ENCODE peak calls at places on chromosome 2, in five cellular contexts. One of them, this sample, is unnamed.

GRCh38 chr2:227310756-227311110 is 14.3 kb upstream of the MFF start:
- DNase-seq in upper lobe of right lung: no peak
- DNase-seq in pancreas: no peak
- DNase-seq in IMR-90: no peak
- DNase-seq in OCI-LY7: no peak
- DNase-seq in this sample: no peak

GRCh38 chr2:177080746-177081145 is 131.8 kb upstream of the HNRNPA3 start:
- DNase-seq in upper lobe of right lung: no peak
- DNase-seq in pancreas: no peak
- DNase-seq in IMR-90: no peak
- DNase-seq in OCI-LY7: no peak
- DNase-seq in this sample: no peak

GRCh38 chr2:236158969-236159777 is 9.0 kb downstream of the GBX2 start:
- DNase-seq in upper lobe of right lung: peak; percentile 53
- DNase-seq in pancreas: no peak
- DNase-seq in IMR-90: no peak
- DNase-seq in OCI-LY7: no peak
- DNase-seq in this sample: peak; percentile 68

GRCh38 chr2:237581751-237582746 is 8.5 kb downstream of the RAB17 start:
- DNase-seq in upper lobe of right lung: peak; percentile 67
- DNase-seq in pancreas: peak; percentile 57
- DNase-seq in IMR-90: peak; percentile 71
- DNase-seq in OCI-LY7: peak; percentile 62
- DNase-seq in this sample: peak; percentile 91

GRCh38 chr2:138846216-138846821 is 66.1 kb upstream of the NXPH2 start:
- DNase-seq in upper lobe of right lung: no peak
- DNase-seq in pancreas: no peak
- DNase-seq in IMR-90: peak; percentile 7
- DNase-seq in OCI-LY7: peak; percentile 59
- DNase-seq in this sample: no peak

GRCh38 chr2:216016581-216016980 is 3.2 kb upstream of the MREG start:
- DNase-seq in upper lobe of right lung: no peak
- DNase-seq in pancreas: no peak
- DNase-seq in IMR-90: no peak
- DNase-seq in OCI-LY7: peak; percentile 27
- DNase-seq in this sample: no peak

GRCh38 chr2:195535911-195536522 is 121.0 kb upstream of the SLC39A10 start:
- DNase-seq in upper lobe of right lung: peak; percentile 68
- DNase-seq in pancreas: no peak
- DNase-seq in IMR-90: no peak
- DNase-seq in OCI-LY7: peak; percentile 36
- DNase-seq in this sample: no peak

GRCh38 chr2:240873098-240873788 is 4.6 kb downstream of the AGXT start:
- DNase-seq in upper lobe of right lung: no peak
- DNase-seq in pancreas: no peak
- DNase-seq in IMR-90: no peak
- DNase-seq in OCI-LY7: no peak
- DNase-seq in this sample: peak; percentile 77

GRCh38 chr2:71496156-71496770 is 42.9 kb downstream of the DYSF start:
- DNase-seq in upper lobe of right lung: peak; percentile 27
- DNase-seq in pancreas: no peak
- DNase-seq in IMR-90: no peak
- DNase-seq in OCI-LY7: no peak
- DNase-seq in this sample: no peak

GRCh38 chr2:222523783-222524544 is 99.6 kb downstream of the SGPP2 start:
- DNase-seq in upper lobe of right lung: no peak
- DNase-seq in pancreas: no peak
- DNase-seq in IMR-90: no peak
- DNase-seq in OCI-LY7: no peak
- DNase-seq in this sample: peak; percentile 6

GRCh38 chr2:168858146-168858545 is 32.1 kb downstream of the SPC25 start:
- DNase-seq in upper lobe of right lung: no peak
- DNase-seq in pancreas: no peak
- DNase-seq in IMR-90: peak; percentile 50
- DNase-seq in OCI-LY7: no peak
- DNase-seq in this sample: no peak

GRCh38 chr2:233992481-233993217 is 57.9 kb upstream of the SPP2 start:
- DNase-seq in upper lobe of right lung: no peak
- DNase-seq in pancreas: no peak
- DNase-seq in IMR-90: no peak
- DNase-seq in OCI-LY7: no peak
- DNase-seq in this sample: no peak

GRCh38 chr2:177038772-177039484 is 173.7 kb upstream of the HNRNPA3 start:
- DNase-seq in upper lobe of right lung: no peak
- DNase-seq in pancreas: no peak
- DNase-seq in IMR-90: no peak
- DNase-seq in OCI-LY7: no peak
- DNase-seq in this sample: peak; percentile 67

GRCh38 chr2:210475726-210476125 is 833 bp downstream of the LANCL1 start:
- DNase-seq in upper lobe of right lung: no peak
- DNase-seq in pancreas: no peak
- DNase-seq in IMR-90: no peak
- DNase-seq in OCI-LY7: no peak
- DNase-seq in this sample: no peak

GRCh38 chr2:140567734-140568133 is 1563.1 kb downstream of the LRP1B start:
- DNase-seq in upper lobe of right lung: no peak
- DNase-seq in pancreas: no peak
- DNase-seq in IMR-90: peak; percentile 20
- DNase-seq in OCI-LY7: no peak
- DNase-seq in this sample: no peak

GRCh38 chr2:126534508-126534907 is 121.5 kb upstream of the GYPC start:
- DNase-seq in upper lobe of right lung: no peak
- DNase-seq in pancreas: no peak
- DNase-seq in IMR-90: no peak
- DNase-seq in OCI-LY7: no peak
- DNase-seq in this sample: no peak

GRCh38 chr2:92073036-92073814 is 2798.0 kb upstream of the TEKT4 start:
- DNase-seq in upper lobe of right lung: peak; percentile 30
- DNase-seq in pancreas: no peak
- DNase-seq in IMR-90: no peak
- DNase-seq in OCI-LY7: no peak
- DNase-seq in this sample: no peak

GRCh38 chr2:100106460-100106859 is 35.9 kb downstream of the AFF3 start:
- DNase-seq in upper lobe of right lung: no peak
- DNase-seq in pancreas: no peak
- DNase-seq in IMR-90: peak; percentile 45
- DNase-seq in OCI-LY7: no peak
- DNase-seq in this sample: peak; percentile 44

GRCh38 chr2:16130541-16130880 is 190.2 kb downstream of the MYCN start:
- DNase-seq in upper lobe of right lung: no peak
- DNase-seq in pancreas: no peak
- DNase-seq in IMR-90: no peak
- DNase-seq in OCI-LY7: no peak
- DNase-seq in this sample: no peak

GRCh38 chr2:10038123-10038522 is 5.2 kb upstream of the KLF11 start:
- DNase-seq in upper lobe of right lung: no peak
- DNase-seq in pancreas: no peak
- DNase-seq in IMR-90: no peak
- DNase-seq in OCI-LY7: no peak
- DNase-seq in this sample: no peak

GRCh38 chr2:236768393-236769140 is 198.9 kb downstream of the ACKR3 start:
- DNase-seq in upper lobe of right lung: no peak
- DNase-seq in pancreas: no peak
- DNase-seq in IMR-90: peak; percentile 14
- DNase-seq in OCI-LY7: no peak
- DNase-seq in this sample: peak; percentile 91

GRCh38 chr2:20616341-20616871 is 34.5 kb downstream of the HS1BP3 start:
- DNase-seq in upper lobe of right lung: peak; percentile 48
- DNase-seq in pancreas: no peak
- DNase-seq in IMR-90: no peak
- DNase-seq in OCI-LY7: no peak
- DNase-seq in this sample: peak; percentile 8

GRCh38 chr2:16546128-16546754 is 119.4 kb downstream of the CYRIA start:
- DNase-seq in upper lobe of right lung: no peak
- DNase-seq in pancreas: no peak
- DNase-seq in IMR-90: peak; percentile 36
- DNase-seq in OCI-LY7: peak; percentile 69
- DNase-seq in this sample: no peak

GRCh38 chr2:15939556-15939853 is 845 bp upstream of the MYCN start:
- DNase-seq in upper lobe of right lung: peak; percentile 84
- DNase-seq in pancreas: peak; percentile 34
- DNase-seq in IMR-90: no peak
- DNase-seq in OCI-LY7: no peak
- DNase-seq in this sample: peak; percentile 93

GRCh38 chr2:131063501-131064283 is 29.6 kb downstream of the FAM168B start:
- DNase-seq in upper lobe of right lung: no peak
- DNase-seq in pancreas: no peak
- DNase-seq in IMR-90: peak; percentile 16
- DNase-seq in OCI-LY7: no peak
- DNase-seq in this sample: no peak

GRCh38 chr2:105427485-105427884 is 28.6 kb upstream of the FHL2 start:
- DNase-seq in upper lobe of right lung: no peak
- DNase-seq in pancreas: no peak
- DNase-seq in IMR-90: no peak
- DNase-seq in OCI-LY7: no peak
- DNase-seq in this sample: no peak

GRCh38 chr2:143229411-143229810 is 100.2 kb downstream of the ARHGAP15 start:
- DNase-seq in upper lobe of right lung: no peak
- DNase-seq in pancreas: no peak
- DNase-seq in IMR-90: no peak
- DNase-seq in OCI-LY7: no peak
- DNase-seq in this sample: no peak

GRCh38 chr2:111946294-111947114 is 48.1 kb downstream of the MERTK start:
- DNase-seq in upper lobe of right lung: peak; percentile 78
- DNase-seq in pancreas: peak; percentile 84
- DNase-seq in IMR-90: peak; percentile 97
- DNase-seq in OCI-LY7: no peak
- DNase-seq in this sample: peak; percentile 71

GRCh38 chr2:240714747-240715725 is 23.4 kb downstream of the AQP12A start:
- DNase-seq in upper lobe of right lung: no peak
- DNase-seq in pancreas: no peak
- DNase-seq in IMR-90: no peak
- DNase-seq in OCI-LY7: no peak
- DNase-seq in this sample: no peak

GRCh38 chr2:101581675-101582299 is 106.9 kb upstream of the RFX8 start:
- DNase-seq in upper lobe of right lung: no peak
- DNase-seq in pancreas: no peak
- DNase-seq in IMR-90: no peak
- DNase-seq in OCI-LY7: no peak
- DNase-seq in this sample: no peak

GRCh38 chr2:188333751-188334524 is 42.3 kb downstream of the GULP1 start:
- DNase-seq in upper lobe of right lung: no peak
- DNase-seq in pancreas: no peak
- DNase-seq in IMR-90: peak; percentile 39
- DNase-seq in OCI-LY7: no peak
- DNase-seq in this sample: peak; percentile 52

GRCh38 chr2:16152928-16153753 is 212.8 kb downstream of the MYCN start:
- DNase-seq in upper lobe of right lung: no peak
- DNase-seq in pancreas: no peak
- DNase-seq in IMR-90: no peak
- DNase-seq in OCI-LY7: no peak
- DNase-seq in this sample: no peak

GRCh38 chr2:30283931-30284565 is 52.7 kb downstream of the LBH start:
- DNase-seq in upper lobe of right lung: no peak
- DNase-seq in pancreas: no peak
- DNase-seq in IMR-90: no peak
- DNase-seq in OCI-LY7: no peak
- DNase-seq in this sample: peak; percentile 32

GRCh38 chr2:157930728-157931127 is 54.6 kb upstream of the ACVR1 start:
- DNase-seq in upper lobe of right lung: no peak
- DNase-seq in pancreas: no peak
- DNase-seq in IMR-90: no peak
- DNase-seq in OCI-LY7: no peak
- DNase-seq in this sample: no peak

GRCh38 chr2:196105956-196106355 is 37.3 kb upstream of the DNAH7 start:
- DNase-seq in upper lobe of right lung: no peak
- DNase-seq in pancreas: no peak
- DNase-seq in IMR-90: no peak
- DNase-seq in OCI-LY7: no peak
- DNase-seq in this sample: peak; percentile 72

GRCh38 chr2:171523969-171524401 is 1.7 kb downstream of the CYBRD1 start:
- DNase-seq in upper lobe of right lung: no peak
- DNase-seq in pancreas: no peak
- DNase-seq in IMR-90: peak; percentile 25
- DNase-seq in OCI-LY7: no peak
- DNase-seq in this sample: peak; percentile 17

GRCh38 chr2:188902906-188903305 is 71.3 kb upstream of the COL3A1 start:
- DNase-seq in upper lobe of right lung: no peak
- DNase-seq in pancreas: no peak
- DNase-seq in IMR-90: peak; percentile 50
- DNase-seq in OCI-LY7: no peak
- DNase-seq in this sample: peak; percentile 39

DNA sequence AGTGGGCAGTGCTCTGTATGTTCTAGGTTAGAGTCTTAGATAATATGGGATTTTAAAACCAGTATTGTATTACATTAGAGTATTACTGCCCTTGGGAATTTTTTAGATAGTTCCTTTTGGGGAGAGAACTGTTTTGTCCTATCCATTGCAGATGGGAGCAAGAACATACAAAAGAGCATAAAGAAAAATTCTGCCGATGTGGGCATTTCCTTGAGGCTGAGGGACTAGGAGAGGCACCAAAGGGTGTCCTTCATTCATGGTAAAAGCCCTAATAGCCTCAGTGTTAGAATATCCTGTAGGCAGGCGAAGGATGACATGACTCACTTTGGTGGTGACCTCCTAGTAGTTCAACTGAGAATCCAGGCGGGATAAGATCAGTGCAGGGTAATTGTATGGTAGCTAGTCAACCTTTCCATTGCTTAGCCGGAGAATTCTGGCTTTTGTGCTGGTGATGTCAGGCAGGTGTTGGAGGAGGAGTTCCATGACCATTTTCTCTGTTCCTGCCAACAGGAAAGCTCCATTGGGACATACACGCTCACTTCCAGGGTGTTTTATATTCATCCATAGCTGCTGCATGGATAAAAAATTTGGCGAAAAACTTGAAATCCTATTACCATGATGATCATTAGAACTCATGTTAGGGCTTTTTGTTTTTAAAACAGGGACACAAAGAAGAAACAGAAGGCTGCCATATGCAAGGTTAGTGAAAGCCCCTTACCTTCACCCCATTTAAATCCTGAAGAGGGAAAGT is 28.1 kb downstream of the EPAS1 start:
- DNase-seq in upper lobe of right lung: no peak
- DNase-seq in pancreas: no peak
- DNase-seq in IMR-90: peak; percentile 60
- DNase-seq in OCI-LY7: no peak
- DNase-seq in this sample: no peak
- H3K4me1 ChIP-seq in upper lobe of right lung: peaks cover 96% of the 10 kb centered on the region
- H3K4me1 ChIP-seq in pancreas: peaks cover 62% of the 10 kb centered on the region
- H3K4me1 ChIP-seq in IMR-90: peaks cover 31% of the 10 kb centered on the region
- H3K4me1 ChIP-seq in OCI-LY7: no peaks in the 10 kb centered on the region
- H3K4me1 ChIP-seq in this sample: peaks cover 42% of the 10 kb centered on the region

GRCh38 chr2:174450021-174450816 is 36.6 kb downstream of the GPR155 start:
- DNase-seq in upper lobe of right lung: no peak
- DNase-seq in pancreas: no peak
- DNase-seq in IMR-90: no peak
- DNase-seq in OCI-LY7: no peak
- DNase-seq in this sample: no peak
- H3K4me1 ChIP-seq in upper lobe of right lung: no peaks in the 10 kb centered on the region
- H3K4me1 ChIP-seq in pancreas: no peaks in the 10 kb centered on the region
- H3K4me1 ChIP-seq in IMR-90: no peaks in the 10 kb centered on the region
- H3K4me1 ChIP-seq in OCI-LY7: no peaks in the 10 kb centered on the region
- H3K4me1 ChIP-seq in this sample: no peaks in the 10 kb centered on the region

GRCh38 chr2:85705680-85706039 is 11.5 kb downstream of the GNLY start:
- DNase-seq in upper lobe of right lung: no peak
- DNase-seq in pancreas: no peak
- DNase-seq in IMR-90: peak; percentile 99
- DNase-seq in OCI-LY7: no peak
- DNase-seq in this sample: peak; percentile 91
- H3K4me1 ChIP-seq in upper lobe of right lung: peaks cover 64% of the 10 kb centered on the region
- H3K4me1 ChIP-seq in pancreas: no peaks in the 10 kb centered on the region
- H3K4me1 ChIP-seq in IMR-90: peaks cover 18% of the 10 kb centered on the region
- H3K4me1 ChIP-seq in OCI-LY7: peaks cover 11% of the 10 kb centered on the region
- H3K4me1 ChIP-seq in this sample: peaks cover 31% of the 10 kb centered on the region

GRCh38 chr2:65658253-65658652 is 225.9 kb upstream of the SPRED2 start:
- DNase-seq in upper lobe of right lung: no peak
- DNase-seq in pancreas: no peak
- DNase-seq in IMR-90: no peak
- DNase-seq in OCI-LY7: no peak
- DNase-seq in this sample: no peak
- H3K4me1 ChIP-seq in upper lobe of right lung: no peaks in the 10 kb centered on the region
- H3K4me1 ChIP-seq in pancreas: peaks cover 4% of the 10 kb centered on the region
- H3K4me1 ChIP-seq in IMR-90: peaks cover 14% of the 10 kb centered on the region
- H3K4me1 ChIP-seq in OCI-LY7: no peaks in the 10 kb centered on the region
- H3K4me1 ChIP-seq in this sample: peaks cover 15% of the 10 kb centered on the region